ENCODE peak calls at places on chromosome 21, in four cellular contexts. N is neuronal stem cell, D is mesendoderm, H is mesenchymal stem cell. X is an unnamed sample.

GRCh38 chr21:25870084-25870483 is 135.3 kb downstream of the GABPA start:
- DNase-seq in H (no peak), D (no peak), N (no peak), X (no peak)

GRCh38 chr21:20946701-20947100 is 51.5 kb upstream of the NCAM2 start:
- DNase-seq in H (no peak), N (no peak), D (no peak), X (no peak)

GRCh38 chr21:41641821-41642368 is 125.0 kb downstream of the RIPK4 start:
- DNase-seq in D (peak), H (peak), N (no peak), X (peak)

GRCh38 chr21:16075594-16076282 is 346.0 kb downstream of the USP25 start:
- DNase-seq in D (no peak), H (no peak), N (no peak), X (no peak)

GRCh38 chr21:41976611-41977010 is 22.8 kb upstream of the C2CD2 start:
- DNase-seq in H (no peak), N (no peak), D (no peak), X (no peak)

GRCh38 chr21:28374881-28375280 is 617.8 kb downstream of the LTN1 start:
- DNase-seq in H (no peak), N (no peak), D (no peak), X (no peak)

GRCh38 chr21:37644666-37645065 is 271.6 kb downstream of the KCNJ6 start:
- DNase-seq in H (no peak), D (peak), N (no peak), X (no peak)

GRCh38 chr21:42591170-42591869 is 62.1 kb upstream of the PDE9A start:
- DNase-seq in D (no peak), H (no peak), N (no peak), X (no peak)

GRCh38 chr21:25369524-25370300 is 237.6 kb downstream of the MRPL39 start:
- DNase-seq in H (no peak), D (no peak), N (no peak), X (peak)

GRCh38 chr21:15121655-15122120 is 56.9 kb upstream of the NRIP1 start:
- DNase-seq in H (peak), N (no peak), D (peak), X (peak)

GRCh38 chr21:25360593-25360992 is 246.7 kb downstream of the MRPL39 start:
- DNase-seq in D (no peak), N (no peak), H (no peak), X (no peak)

GRCh38 chr21:26717146-26717739 is 128.0 kb downstream of the ADAMTS1 start:
- DNase-seq in N (no peak), H (peak), D (no peak), X (peak)

DNA sequence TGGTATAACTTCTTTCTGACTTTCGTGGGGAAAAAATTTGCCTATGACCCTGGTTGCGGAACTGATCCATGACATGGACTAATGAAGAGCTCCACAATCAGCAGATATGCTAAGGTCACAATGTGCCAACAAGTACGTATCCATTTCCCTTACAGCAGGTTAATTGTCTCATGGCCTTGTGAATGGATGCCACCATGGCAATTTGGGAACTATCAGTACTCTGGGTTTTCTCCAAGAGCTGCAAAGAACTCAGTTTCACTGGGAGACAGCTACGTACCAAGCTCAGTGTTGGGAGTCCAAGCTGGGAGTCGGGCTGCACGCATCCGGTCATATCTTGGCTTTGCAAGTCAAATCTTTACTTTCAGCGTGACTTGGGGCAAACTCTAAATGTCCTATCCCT is 64.8 kb downstream of the TIAM1 start:
- DNase-seq in H (no peak), D (no peak), N (no peak), X (no peak)
- H3K23ac ChIP-seq in H (no peak), D (no peak), N (no peak), X (no peak)

GRCh38 chr21:44511219-44511937 is 28.6 kb downstream of the KRTAP10-1 start:
- DNase-seq in D (no peak), H (no peak), N (no peak), X (no peak)

GRCh38 chr21:44510109-44510507 is 29.9 kb downstream of the KRTAP10-1 start:
- DNase-seq in D (no peak), N (no peak), H (no peak), X (no peak)

GRCh38 chr21:44509539-44509938 is 30.5 kb downstream of the KRTAP10-1 start:
- DNase-seq in N (no peak), H (no peak), D (no peak), X (no peak)

GRCh38 chr21:44511938-44512275 is 28.1 kb downstream of the KRTAP10-1 start:
- DNase-seq in N (no peak), H (no peak), D (no peak), X (no peak)

GRCh38 chr21:44510508-44511218 is 29.3 kb downstream of the KRTAP10-1 start:
- DNase-seq in N (peak), H (no peak), D (peak), X (no peak)
- H3K4me2 ChIP-seq in N (peak), H (peak), D (no peak), X (no peak)

GRCh38 chr21:36422279-36423098 is 37.3 kb downstream of the CHAF1B start:
- DNase-seq in H (peak), D (peak), N (peak), X (peak)
- H2BK120ac ChIP-seq in H (no peak), D (no peak), N (no peak), X (no peak)

DNA sequence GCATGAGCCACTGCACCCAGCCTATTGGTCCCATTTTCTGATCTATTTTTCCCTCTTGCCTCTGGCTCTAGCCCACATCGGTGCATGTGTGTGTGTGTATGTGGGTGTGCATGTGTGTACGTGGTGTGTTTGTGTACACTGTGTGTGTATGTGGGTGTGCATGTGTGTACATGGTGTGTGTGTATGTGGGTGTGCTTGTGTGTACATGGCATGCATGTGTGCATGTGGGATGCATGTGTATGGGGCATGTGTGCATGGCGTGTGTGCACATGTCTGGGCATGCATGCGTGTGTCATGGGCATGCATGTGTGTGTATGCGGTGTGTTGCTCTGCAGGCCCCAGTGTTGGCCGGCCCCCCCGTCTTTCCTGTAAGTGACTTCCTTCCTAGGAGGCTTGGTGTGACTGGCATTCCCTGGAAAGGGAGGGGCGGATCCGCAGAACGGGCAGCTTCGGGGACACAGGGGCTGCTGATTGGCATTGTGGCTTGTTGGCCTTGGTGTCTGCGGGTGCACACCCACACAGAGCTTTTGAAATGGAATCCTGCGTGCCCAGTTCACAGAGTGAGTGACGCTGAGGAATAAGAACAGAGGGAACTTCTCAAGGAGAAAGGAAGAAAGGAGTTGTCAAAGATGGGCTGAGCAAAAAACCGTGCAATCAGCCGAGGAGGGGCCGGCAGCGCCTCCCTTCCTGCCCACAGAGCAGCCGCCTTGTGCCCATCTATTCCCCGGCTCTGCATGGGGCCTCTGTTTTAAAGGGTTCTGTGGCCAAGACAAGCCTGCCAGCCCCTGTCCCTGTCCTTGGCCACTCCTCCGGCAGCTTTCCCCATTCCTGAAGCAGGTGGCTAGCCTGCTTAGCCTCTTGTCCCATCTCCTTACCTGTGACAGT is 8.0 kb downstream of the PDXK start:
- DNase-seq in H (no peak), D (no peak), N (no peak), X (no peak)
- H3K23ac ChIP-seq in H (no peak), D (no peak), N (peak), X (peak)

GRCh38 chr21:29801122-29801521 is 138.7 kb downstream of the GRIK1 start:
- DNase-seq in N (no peak), D (no peak), H (no peak), X (no peak)
- H3K4me2 ChIP-seq in N (no peak), D (no peak), H (no peak), X (no peak)

GRCh38 chr21:45515241-45516061 is 26.8 kb downstream of the SLC19A1 start:
- DNase-seq in N (no peak), H (no peak), D (peak), X (no peak)
- H2BK120ac ChIP-seq in N (no peak), H (no peak), D (no peak), X (no peak)

GRCh38 chr21:34006603-34007168 is 66.7 kb upstream of the MRPS6 start:
- DNase-seq in N (no peak), D (no peak), H (no peak), X (no peak)
- H3K23ac ChIP-seq in N (no peak), D (no peak), H (no peak), X (no peak)